ENCODE peak calls at places on chromosomes 2 and 18, in six cellular contexts. E, F, V, D, S and P are unnamed samples.
A peak's percentile ranks its signal among the peaks of the same experiment; 100 is the strongest.

GRCh38 chr2:88307817-88308216 is 137.7 kb downstream of the THNSL2 start:
- DNase-seq in V (no peak), E (no peak), F (no peak), S (peak; percentile 2), D (no peak), P (no peak)

GRCh38 chr2:101238930-101239759 is 13.5 kb upstream of the CNOT11 start:
- DNase-seq in S (no peak), D (no peak), V (peak; percentile 47), F (no peak), E (no peak), P (no peak)

GRCh38 chr18:67475673-67476072 is 40.8 kb downstream of the DSEL start:
- DNase-seq in V (no peak), F (no peak), D (no peak), S (peak; percentile 49), E (no peak), P (no peak)

GRCh38 chr18:46418657-46419260 is 238.3 kb downstream of the LOXHD1 start:
- DNase-seq in D (no peak), V (no peak), F (no peak), E (no peak), S (no peak), P (no peak)

GRCh38 chr18:11392292-11392691 is 217.1 kb upstream of the SLC35G4 start:
- DNase-seq in E (no peak), F (no peak), D (no peak), S (no peak), V (no peak), P (no peak)

GRCh38 chr2:47422560-47422959 is 19.6 kb downstream of the MSH2 start:
- DNase-seq in F (no peak), E (no peak), D (no peak), S (peak; percentile 57), V (no peak), P (no peak)

GRCh38 chr2:57886196-57886786 is 160.3 kb upstream of the VRK2 start:
- DNase-seq in F (peak; percentile 71), S (no peak), D (no peak), V (peak; percentile 83), E (no peak), P (no peak)

GRCh38 chr18:79983253-79983652 is 5.1 kb downstream of the TXNL4A start:
- DNase-seq in S (peak; percentile 15), F (no peak), D (no peak), E (no peak), V (no peak), P (no peak)

GRCh38 chr2:72934683-72935610 is 17.6 kb downstream of the EMX1 start:
- DNase-seq in S (no peak), E (no peak), F (no peak), D (no peak), V (no peak), P (no peak)